ENCODE peak calls at places on chromosome 1, in six cellular contexts. G is left kidney, Y is EH, F is caudate nucleus, M is ELR, T is pulmonary artery endothelial cell. H is an unnamed sample.

GRCh38 chr1:177368255-177368654 is 197.5 kb downstream of the BRINP2 start:
- DNase-seq in G (no peak), Y (peak), F (no peak), M (peak), T (no peak), H (no peak)

GRCh38 chr1:32755098-32755809 is 52.7 kb upstream of the SYNC start:
- DNase-seq in G (no peak), Y (no peak), F (no peak), M (peak), T (no peak), H (no peak)

GRCh38 chr1:31830065-31830464 is 14.2 kb upstream of the SPOCD1 start:
- DNase-seq in G (no peak), Y (no peak), F (no peak), M (no peak), T (no peak), H (no peak)

GRCh38 chr1:162943627-162944026 is 82.7 kb upstream of the CCDC190 start:
- DNase-seq in G (peak), Y (peak), F (no peak), M (no peak), T (no peak), H (no peak)

GRCh38 chr1:119611701-119612113 is 36.4 kb downstream of the ZNF697 start:
- DNase-seq in G (peak), Y (peak), F (peak), M (peak), T (no peak), H (peak)

GRCh38 chr1:48916121-48917069 is 139.7 kb upstream of the BEND5 start:
- DNase-seq in G (peak), Y (peak), F (no peak), M (peak), T (no peak), H (no peak)

GRCh38 chr1:85372683-85373446 is 92.1 kb downstream of the DDAH1 start:
- DNase-seq in G (peak), Y (peak), F (no peak), M (no peak), T (no peak), H (no peak)

GRCh38 chr1:93842750-93843500 is 36.1 kb downstream of the DNTTIP2 start:
- DNase-seq in G (no peak), Y (peak), F (no peak), M (peak), T (no peak), H (no peak)

GRCh38 chr1:151898519-151898991 is 10.8 kb downstream of the THEM4 start:
- DNase-seq in G (no peak), Y (peak), F (no peak), M (no peak), T (no peak), H (no peak)

GRCh38 chr1:169572184-169572583 is 14.1 kb downstream of the F5 start:
- DNase-seq in G (peak), Y (peak), F (no peak), M (no peak), T (no peak), H (no peak)

GRCh38 chr1:159877695-159878444 is 15.4 kb upstream of the VSIG8 start:
- DNase-seq in G (no peak), Y (no peak), F (no peak), M (no peak), T (no peak), H (no peak)

GRCh38 chr1:114457675-114458074 is 53.3 kb downstream of the TRIM33 start:
- DNase-seq in G (no peak), Y (no peak), F (no peak), M (no peak), T (no peak), H (no peak)

GRCh38 chr1:209899948-209900347 is 38.1 kb upstream of the SYT14 start:
- DNase-seq in G (no peak), Y (peak), F (no peak), M (peak), T (no peak), H (no peak)

GRCh38 chr1:28581531-28582247 is 10.4 kb upstream of the RAB42 start:
- DNase-seq in G (peak), Y (peak), F (peak), M (peak), T (peak), H (peak)

GRCh38 chr1:18332626-18333025 is 148.1 kb upstream of the KLHDC7A start:
- DNase-seq in G (no peak), Y (no peak), F (no peak), M (no peak), T (no peak), H (no peak)

GRCh38 chr1:112044745-112045144 is 55.3 kb upstream of the KCND3 start:
- DNase-seq in G (no peak), Y (no peak), F (no peak), M (no peak), T (no peak), H (no peak)

H was measured in Right ventricle myocardium inferior.